ENCODE peak calls at places on chromosomes 5 and 9, in nine cellular contexts. One of them, this sample, is unnamed.

GRCh38 chr9:71145179-71145578 is 23.8 kb upstream of the TRPM3 start:
- DNase-seq in cardiac muscle cell: peak
- DNase-seq in left ventricle myocardium superior: no peak
- DNase-seq in stimulated activated CD8-positive, alpha-beta memory T cell treated with anti-CD3 and anti-CD28 coated beads, Interleukin-4, amount 100 ng/mL, for 1 hour: no peak
- DNase-seq in AML-193: no peak
- DNase-seq in activated T-cell treated with anti-CD3 and anti-CD28 coated beads, Interleukin-2, amount 50 U/mL, for 24 hours: no peak
- DNase-seq in NCI-H1092: no peak
- DNase-seq in activated CD4-positive, alpha-beta T cell treated with anti-CD3 and anti-CD28 coated beads, Interleukin-2, amount 50 U/mL, for 1 hour: no peak
- DNase-seq in choroid plexus epithelial cell: peak
- DNase-seq in this sample: no peak

GRCh38 chr5:73180561-73180960 is 7.6 kb downstream of the TMEM174 start:
- DNase-seq in choroid plexus epithelial cell: peak
- DNase-seq in AML-193: no peak
- DNase-seq in stimulated activated CD8-positive, alpha-beta memory T cell treated with anti-CD3 and anti-CD28 coated beads, Interleukin-4, amount 100 ng/mL, for 1 hour: no peak
- DNase-seq in activated T-cell treated with anti-CD3 and anti-CD28 coated beads, Interleukin-2, amount 50 U/mL, for 24 hours: no peak
- DNase-seq in left ventricle myocardium superior: no peak
- DNase-seq in NCI-H1092: no peak
- DNase-seq in activated CD4-positive, alpha-beta T cell treated with anti-CD3 and anti-CD28 coated beads, Interleukin-2, amount 50 U/mL, for 1 hour: no peak
- DNase-seq in cardiac muscle cell: no peak
- DNase-seq in this sample: no peak

GRCh38 chr5:149320791-149321330 is 24.4 kb upstream of the GRPEL2 start:
- DNase-seq in activated CD4-positive, alpha-beta T cell treated with anti-CD3 and anti-CD28 coated beads, Interleukin-2, amount 50 U/mL, for 1 hour: no peak
- DNase-seq in activated T-cell treated with anti-CD3 and anti-CD28 coated beads, Interleukin-2, amount 50 U/mL, for 24 hours: no peak
- DNase-seq in cardiac muscle cell: peak
- DNase-seq in stimulated activated CD8-positive, alpha-beta memory T cell treated with anti-CD3 and anti-CD28 coated beads, Interleukin-4, amount 100 ng/mL, for 1 hour: no peak
- DNase-seq in NCI-H1092: peak
- DNase-seq in AML-193: no peak
- DNase-seq in left ventricle myocardium superior: peak
- DNase-seq in choroid plexus epithelial cell: peak
- DNase-seq in this sample: peak

GRCh38 chr9:137030528-137030927 is 1.4 kb downstream of the FUT7 start:
- DNase-seq in activated CD4-positive, alpha-beta T cell treated with anti-CD3 and anti-CD28 coated beads, Interleukin-2, amount 50 U/mL, for 1 hour: no peak
- DNase-seq in cardiac muscle cell: peak
- DNase-seq in left ventricle myocardium superior: no peak
- DNase-seq in NCI-H1092: no peak
- DNase-seq in stimulated activated CD8-positive, alpha-beta memory T cell treated with anti-CD3 and anti-CD28 coated beads, Interleukin-4, amount 100 ng/mL, for 1 hour: no peak
- DNase-seq in choroid plexus epithelial cell: no peak
- DNase-seq in AML-193: peak
- DNase-seq in activated T-cell treated with anti-CD3 and anti-CD28 coated beads, Interleukin-2, amount 50 U/mL, for 24 hours: peak
- DNase-seq in this sample: no peak

GRCh38 chr5:132747693-132748440 is 641 bp downstream of the CCNI2 start:
- DNase-seq in choroid plexus epithelial cell: no peak
- DNase-seq in stimulated activated CD8-positive, alpha-beta memory T cell treated with anti-CD3 and anti-CD28 coated beads, Interleukin-4, amount 100 ng/mL, for 1 hour: no peak
- DNase-seq in left ventricle myocardium superior: no peak
- DNase-seq in cardiac muscle cell: no peak
- DNase-seq in activated T-cell treated with anti-CD3 and anti-CD28 coated beads, Interleukin-2, amount 50 U/mL, for 24 hours: peak
- DNase-seq in AML-193: no peak
- DNase-seq in NCI-H1092: no peak
- DNase-seq in activated CD4-positive, alpha-beta T cell treated with anti-CD3 and anti-CD28 coated beads, Interleukin-2, amount 50 U/mL, for 1 hour: peak
- DNase-seq in this sample: no peak

GRCh38 chr5:52987711-52988329 is 1.3 kb upstream of the ITGA2 start:
- DNase-seq in NCI-H1092: no peak
- DNase-seq in activated CD4-positive, alpha-beta T cell treated with anti-CD3 and anti-CD28 coated beads, Interleukin-2, amount 50 U/mL, for 1 hour: no peak
- DNase-seq in AML-193: no peak
- DNase-seq in stimulated activated CD8-positive, alpha-beta memory T cell treated with anti-CD3 and anti-CD28 coated beads, Interleukin-4, amount 100 ng/mL, for 1 hour: no peak
- DNase-seq in cardiac muscle cell: no peak
- DNase-seq in left ventricle myocardium superior: no peak
- DNase-seq in choroid plexus epithelial cell: peak
- DNase-seq in activated T-cell treated with anti-CD3 and anti-CD28 coated beads, Interleukin-2, amount 50 U/mL, for 24 hours: peak
- DNase-seq in this sample: no peak

GRCh38 chr9:115158666-115159481 is 40.9 kb upstream of the TNC start:
- DNase-seq in activated CD4-positive, alpha-beta T cell treated with anti-CD3 and anti-CD28 coated beads, Interleukin-2, amount 50 U/mL, for 1 hour: no peak
- DNase-seq in AML-193: no peak
- DNase-seq in NCI-H1092: no peak
- DNase-seq in stimulated activated CD8-positive, alpha-beta memory T cell treated with anti-CD3 and anti-CD28 coated beads, Interleukin-4, amount 100 ng/mL, for 1 hour: no peak
- DNase-seq in choroid plexus epithelial cell: no peak
- DNase-seq in cardiac muscle cell: peak
- DNase-seq in activated T-cell treated with anti-CD3 and anti-CD28 coated beads, Interleukin-2, amount 50 U/mL, for 24 hours: no peak
- DNase-seq in left ventricle myocardium superior: no peak
- DNase-seq in this sample: no peak

GRCh38 chr5:91126448-91126847 is 256.7 kb downstream of the ARRDC3 start:
- DNase-seq in left ventricle myocardium superior: no peak
- DNase-seq in stimulated activated CD8-positive, alpha-beta memory T cell treated with anti-CD3 and anti-CD28 coated beads, Interleukin-4, amount 100 ng/mL, for 1 hour: no peak
- DNase-seq in activated CD4-positive, alpha-beta T cell treated with anti-CD3 and anti-CD28 coated beads, Interleukin-2, amount 50 U/mL, for 1 hour: no peak
- DNase-seq in NCI-H1092: no peak
- DNase-seq in activated T-cell treated with anti-CD3 and anti-CD28 coated beads, Interleukin-2, amount 50 U/mL, for 24 hours: no peak
- DNase-seq in choroid plexus epithelial cell: peak
- DNase-seq in cardiac muscle cell: peak
- DNase-seq in AML-193: no peak
- DNase-seq in this sample: no peak

GRCh38 chr5:102754499-102755424 is at the start of gene PAM:
- DNase-seq in activated T-cell treated with anti-CD3 and anti-CD28 coated beads, Interleukin-2, amount 50 U/mL, for 24 hours: peak
- DNase-seq in stimulated activated CD8-positive, alpha-beta memory T cell treated with anti-CD3 and anti-CD28 coated beads, Interleukin-4, amount 100 ng/mL, for 1 hour: peak
- DNase-seq in choroid plexus epithelial cell: peak
- DNase-seq in cardiac muscle cell: peak
- DNase-seq in NCI-H1092: peak
- DNase-seq in AML-193: peak
- DNase-seq in activated CD4-positive, alpha-beta T cell treated with anti-CD3 and anti-CD28 coated beads, Interleukin-2, amount 50 U/mL, for 1 hour: peak
- DNase-seq in left ventricle myocardium superior: peak
- DNase-seq in this sample: peak

GRCh38 chr9:14563902-14564578 is 129.2 kb downstream of the ZDHHC21 start:
- DNase-seq in activated CD4-positive, alpha-beta T cell treated with anti-CD3 and anti-CD28 coated beads, Interleukin-2, amount 50 U/mL, for 1 hour: no peak
- DNase-seq in activated T-cell treated with anti-CD3 and anti-CD28 coated beads, Interleukin-2, amount 50 U/mL, for 24 hours: no peak
- DNase-seq in stimulated activated CD8-positive, alpha-beta memory T cell treated with anti-CD3 and anti-CD28 coated beads, Interleukin-4, amount 100 ng/mL, for 1 hour: no peak
- DNase-seq in left ventricle myocardium superior: no peak
- DNase-seq in AML-193: no peak
- DNase-seq in cardiac muscle cell: no peak
- DNase-seq in choroid plexus epithelial cell: no peak
- DNase-seq in NCI-H1092: no peak
- DNase-seq in this sample: no peak

GRCh38 chr5:54311178-54311811 is 922 bp upstream of the ARL15 start:
- DNase-seq in choroid plexus epithelial cell: peak
- DNase-seq in cardiac muscle cell: peak
- DNase-seq in left ventricle myocardium superior: no peak
- DNase-seq in activated T-cell treated with anti-CD3 and anti-CD28 coated beads, Interleukin-2, amount 50 U/mL, for 24 hours: no peak
- DNase-seq in NCI-H1092: no peak
- DNase-seq in stimulated activated CD8-positive, alpha-beta memory T cell treated with anti-CD3 and anti-CD28 coated beads, Interleukin-4, amount 100 ng/mL, for 1 hour: no peak
- DNase-seq in AML-193: no peak
- DNase-seq in activated CD4-positive, alpha-beta T cell treated with anti-CD3 and anti-CD28 coated beads, Interleukin-2, amount 50 U/mL, for 1 hour: no peak
- DNase-seq in this sample: no peak

GRCh38 chr9:127700594-127701255 is 6.1 kb upstream of the CFAP157 start:
- DNase-seq in activated T-cell treated with anti-CD3 and anti-CD28 coated beads, Interleukin-2, amount 50 U/mL, for 24 hours: no peak
- DNase-seq in left ventricle myocardium superior: no peak
- DNase-seq in choroid plexus epithelial cell: no peak
- DNase-seq in stimulated activated CD8-positive, alpha-beta memory T cell treated with anti-CD3 and anti-CD28 coated beads, Interleukin-4, amount 100 ng/mL, for 1 hour: no peak
- DNase-seq in AML-193: no peak
- DNase-seq in activated CD4-positive, alpha-beta T cell treated with anti-CD3 and anti-CD28 coated beads, Interleukin-2, amount 50 U/mL, for 1 hour: no peak
- DNase-seq in cardiac muscle cell: no peak
- DNase-seq in NCI-H1092: no peak
- DNase-seq in this sample: no peak

GRCh38 chr9:112555844-112556482 is 69.3 kb downstream of the KIAA1958 start:
- DNase-seq in AML-193: no peak
- DNase-seq in cardiac muscle cell: no peak
- DNase-seq in activated CD4-positive, alpha-beta T cell treated with anti-CD3 and anti-CD28 coated beads, Interleukin-2, amount 50 U/mL, for 1 hour: no peak
- DNase-seq in activated T-cell treated with anti-CD3 and anti-CD28 coated beads, Interleukin-2, amount 50 U/mL, for 24 hours: no peak
- DNase-seq in left ventricle myocardium superior: no peak
- DNase-seq in stimulated activated CD8-positive, alpha-beta memory T cell treated with anti-CD3 and anti-CD28 coated beads, Interleukin-4, amount 100 ng/mL, for 1 hour: no peak
- DNase-seq in choroid plexus epithelial cell: no peak
- DNase-seq in NCI-H1092: no peak
- DNase-seq in this sample: no peak

GRCh38 chr5:160843240-160843639 is 8.8 kb downstream of the ATP10B start:
- DNase-seq in left ventricle myocardium superior: no peak
- DNase-seq in cardiac muscle cell: no peak
- DNase-seq in activated T-cell treated with anti-CD3 and anti-CD28 coated beads, Interleukin-2, amount 50 U/mL, for 24 hours: no peak
- DNase-seq in stimulated activated CD8-positive, alpha-beta memory T cell treated with anti-CD3 and anti-CD28 coated beads, Interleukin-4, amount 100 ng/mL, for 1 hour: no peak
- DNase-seq in activated CD4-positive, alpha-beta T cell treated with anti-CD3 and anti-CD28 coated beads, Interleukin-2, amount 50 U/mL, for 1 hour: no peak
- DNase-seq in AML-193: no peak
- DNase-seq in choroid plexus epithelial cell: no peak
- DNase-seq in NCI-H1092: no peak
- DNase-seq in this sample: no peak

GRCh38 chr5:172502969-172503368 is 48.6 kb upstream of the SH3PXD2B start:
- DNase-seq in AML-193: no peak
- DNase-seq in NCI-H1092: no peak
- DNase-seq in activated T-cell treated with anti-CD3 and anti-CD28 coated beads, Interleukin-2, amount 50 U/mL, for 24 hours: peak
- DNase-seq in stimulated activated CD8-positive, alpha-beta memory T cell treated with anti-CD3 and anti-CD28 coated beads, Interleukin-4, amount 100 ng/mL, for 1 hour: no peak
- DNase-seq in cardiac muscle cell: peak
- DNase-seq in activated CD4-positive, alpha-beta T cell treated with anti-CD3 and anti-CD28 coated beads, Interleukin-2, amount 50 U/mL, for 1 hour: no peak
- DNase-seq in choroid plexus epithelial cell: peak
- DNase-seq in left ventricle myocardium superior: no peak
- DNase-seq in this sample: no peak

GRCh38 chr9:15271403-15271802 is 35.6 kb downstream of the TTC39B start:
- DNase-seq in stimulated activated CD8-positive, alpha-beta memory T cell treated with anti-CD3 and anti-CD28 coated beads, Interleukin-4, amount 100 ng/mL, for 1 hour: no peak
- DNase-seq in AML-193: no peak
- DNase-seq in activated CD4-positive, alpha-beta T cell treated with anti-CD3 and anti-CD28 coated beads, Interleukin-2, amount 50 U/mL, for 1 hour: no peak
- DNase-seq in choroid plexus epithelial cell: no peak
- DNase-seq in cardiac muscle cell: no peak
- DNase-seq in left ventricle myocardium superior: no peak
- DNase-seq in activated T-cell treated with anti-CD3 and anti-CD28 coated beads, Interleukin-2, amount 50 U/mL, for 24 hours: peak
- DNase-seq in NCI-H1092: no peak
- DNase-seq in this sample: no peak

GRCh38 chr5:73861313-73861978 is 235.4 kb downstream of the ARHGEF28 start:
- DNase-seq in activated T-cell treated with anti-CD3 and anti-CD28 coated beads, Interleukin-2, amount 50 U/mL, for 24 hours: no peak
- DNase-seq in cardiac muscle cell: peak
- DNase-seq in NCI-H1092: no peak
- DNase-seq in AML-193: peak
- DNase-seq in activated CD4-positive, alpha-beta T cell treated with anti-CD3 and anti-CD28 coated beads, Interleukin-2, amount 50 U/mL, for 1 hour: no peak
- DNase-seq in left ventricle myocardium superior: no peak
- DNase-seq in stimulated activated CD8-positive, alpha-beta memory T cell treated with anti-CD3 and anti-CD28 coated beads, Interleukin-4, amount 100 ng/mL, for 1 hour: no peak
- DNase-seq in choroid plexus epithelial cell: peak
- DNase-seq in this sample: no peak

GRCh38 chr9:23683021-23683431 is 143.0 kb downstream of the ELAVL2 start:
- DNase-seq in stimulated activated CD8-positive, alpha-beta memory T cell treated with anti-CD3 and anti-CD28 coated beads, Interleukin-4, amount 100 ng/mL, for 1 hour: no peak
- DNase-seq in left ventricle myocardium superior: no peak
- DNase-seq in cardiac muscle cell: no peak
- DNase-seq in activated T-cell treated with anti-CD3 and anti-CD28 coated beads, Interleukin-2, amount 50 U/mL, for 24 hours: no peak
- DNase-seq in NCI-H1092: no peak
- DNase-seq in activated CD4-positive, alpha-beta T cell treated with anti-CD3 and anti-CD28 coated beads, Interleukin-2, amount 50 U/mL, for 1 hour: no peak
- DNase-seq in AML-193: no peak
- DNase-seq in choroid plexus epithelial cell: no peak
- DNase-seq in this sample: no peak

GRCh38 chr9:21455320-21455719 is 15.1 kb downstream of the IFNA1 start:
- DNase-seq in activated CD4-positive, alpha-beta T cell treated with anti-CD3 and anti-CD28 coated beads, Interleukin-2, amount 50 U/mL, for 1 hour: peak
- DNase-seq in AML-193: peak
- DNase-seq in left ventricle myocardium superior: no peak
- DNase-seq in activated T-cell treated with anti-CD3 and anti-CD28 coated beads, Interleukin-2, amount 50 U/mL, for 24 hours: no peak
- DNase-seq in stimulated activated CD8-positive, alpha-beta memory T cell treated with anti-CD3 and anti-CD28 coated beads, Interleukin-4, amount 100 ng/mL, for 1 hour: no peak
- DNase-seq in cardiac muscle cell: peak
- DNase-seq in choroid plexus epithelial cell: peak
- DNase-seq in NCI-H1092: no peak
- DNase-seq in this sample: no peak

GRCh38 chr9:72383978-72384709 is 19.1 kb upstream of the ZFAND5 start:
- DNase-seq in choroid plexus epithelial cell: peak
- DNase-seq in stimulated activated CD8-positive, alpha-beta memory T cell treated with anti-CD3 and anti-CD28 coated beads, Interleukin-4, amount 100 ng/mL, for 1 hour: no peak
- DNase-seq in left ventricle myocardium superior: no peak
- DNase-seq in NCI-H1092: no peak
- DNase-seq in AML-193: no peak
- DNase-seq in activated T-cell treated with anti-CD3 and anti-CD28 coated beads, Interleukin-2, amount 50 U/mL, for 24 hours: no peak
- DNase-seq in cardiac muscle cell: peak
- DNase-seq in activated CD4-positive, alpha-beta T cell treated with anti-CD3 and anti-CD28 coated beads, Interleukin-2, amount 50 U/mL, for 1 hour: no peak
- DNase-seq in this sample: no peak

GRCh38 chr5:122144236-122144635 is 14.9 kb downstream of the ZNF474 start:
- DNase-seq in AML-193: no peak
- DNase-seq in NCI-H1092: no peak
- DNase-seq in stimulated activated CD8-positive, alpha-beta memory T cell treated with anti-CD3 and anti-CD28 coated beads, Interleukin-4, amount 100 ng/mL, for 1 hour: no peak
- DNase-seq in activated CD4-positive, alpha-beta T cell treated with anti-CD3 and anti-CD28 coated beads, Interleukin-2, amount 50 U/mL, for 1 hour: no peak
- DNase-seq in activated T-cell treated with anti-CD3 and anti-CD28 coated beads, Interleukin-2, amount 50 U/mL, for 24 hours: no peak
- DNase-seq in cardiac muscle cell: no peak
- DNase-seq in choroid plexus epithelial cell: no peak
- DNase-seq in left ventricle myocardium superior: no peak
- DNase-seq in this sample: no peak

GRCh38 chr5:163596536-163596935 is 91.1 kb downstream of the MAT2B start:
- DNase-seq in activated T-cell treated with anti-CD3 and anti-CD28 coated beads, Interleukin-2, amount 50 U/mL, for 24 hours: no peak
- DNase-seq in left ventricle myocardium superior: no peak
- DNase-seq in AML-193: no peak
- DNase-seq in choroid plexus epithelial cell: no peak
- DNase-seq in cardiac muscle cell: no peak
- DNase-seq in activated CD4-positive, alpha-beta T cell treated with anti-CD3 and anti-CD28 coated beads, Interleukin-2, amount 50 U/mL, for 1 hour: no peak
- DNase-seq in stimulated activated CD8-positive, alpha-beta memory T cell treated with anti-CD3 and anti-CD28 coated beads, Interleukin-4, amount 100 ng/mL, for 1 hour: no peak
- DNase-seq in NCI-H1092: no peak
- DNase-seq in this sample: no peak

GRCh38 chr9:121974421-121974820 is 118.7 kb downstream of the TTLL11 start:
- DNase-seq in activated CD4-positive, alpha-beta T cell treated with anti-CD3 and anti-CD28 coated beads, Interleukin-2, amount 50 U/mL, for 1 hour: no peak
- DNase-seq in cardiac muscle cell: no peak
- DNase-seq in NCI-H1092: no peak
- DNase-seq in stimulated activated CD8-positive, alpha-beta memory T cell treated with anti-CD3 and anti-CD28 coated beads, Interleukin-4, amount 100 ng/mL, for 1 hour: no peak
- DNase-seq in choroid plexus epithelial cell: no peak
- DNase-seq in AML-193: no peak
- DNase-seq in activated T-cell treated with anti-CD3 and anti-CD28 coated beads, Interleukin-2, amount 50 U/mL, for 24 hours: no peak
- DNase-seq in left ventricle myocardium superior: no peak
- DNase-seq in this sample: no peak

GRCh38 chr9:13429271-13429670 is 149.8 kb upstream of the MPDZ start:
- DNase-seq in cardiac muscle cell: no peak
- DNase-seq in left ventricle myocardium superior: no peak
- DNase-seq in activated T-cell treated with anti-CD3 and anti-CD28 coated beads, Interleukin-2, amount 50 U/mL, for 24 hours: no peak
- DNase-seq in NCI-H1092: no peak
- DNase-seq in stimulated activated CD8-positive, alpha-beta memory T cell treated with anti-CD3 and anti-CD28 coated beads, Interleukin-4, amount 100 ng/mL, for 1 hour: no peak
- DNase-seq in activated CD4-positive, alpha-beta T cell treated with anti-CD3 and anti-CD28 coated beads, Interleukin-2, amount 50 U/mL, for 1 hour: no peak
- DNase-seq in choroid plexus epithelial cell: no peak
- DNase-seq in AML-193: no peak
- DNase-seq in this sample: no peak

GRCh38 chr5:5317976-5318375 is 104.5 kb upstream of the ICE1 start:
- DNase-seq in AML-193: no peak
- DNase-seq in choroid plexus epithelial cell: no peak
- DNase-seq in cardiac muscle cell: no peak
- DNase-seq in NCI-H1092: no peak
- DNase-seq in activated CD4-positive, alpha-beta T cell treated with anti-CD3 and anti-CD28 coated beads, Interleukin-2, amount 50 U/mL, for 1 hour: no peak
- DNase-seq in left ventricle myocardium superior: no peak
- DNase-seq in activated T-cell treated with anti-CD3 and anti-CD28 coated beads, Interleukin-2, amount 50 U/mL, for 24 hours: no peak
- DNase-seq in stimulated activated CD8-positive, alpha-beta memory T cell treated with anti-CD3 and anti-CD28 coated beads, Interleukin-4, amount 100 ng/mL, for 1 hour: no peak
- DNase-seq in this sample: no peak

GRCh38 chr9:136791466-136792276 is 527 bp downstream of the TMEM141 start:
- DNase-seq in stimulated activated CD8-positive, alpha-beta memory T cell treated with anti-CD3 and anti-CD28 coated beads, Interleukin-4, amount 100 ng/mL, for 1 hour: peak
- DNase-seq in AML-193: peak
- DNase-seq in left ventricle myocardium superior: peak
- DNase-seq in activated CD4-positive, alpha-beta T cell treated with anti-CD3 and anti-CD28 coated beads, Interleukin-2, amount 50 U/mL, for 1 hour: peak
- DNase-seq in cardiac muscle cell: peak
- DNase-seq in NCI-H1092: no peak
- DNase-seq in choroid plexus epithelial cell: no peak
- DNase-seq in activated T-cell treated with anti-CD3 and anti-CD28 coated beads, Interleukin-2, amount 50 U/mL, for 24 hours: peak
- DNase-seq in this sample: peak

GRCh38 chr9:84276741-84277140 is 63.8 kb downstream of the SLC28A3 start:
- DNase-seq in activated T-cell treated with anti-CD3 and anti-CD28 coated beads, Interleukin-2, amount 50 U/mL, for 24 hours: no peak
- DNase-seq in AML-193: no peak
- DNase-seq in cardiac muscle cell: no peak
- DNase-seq in NCI-H1092: no peak
- DNase-seq in left ventricle myocardium superior: no peak
- DNase-seq in choroid plexus epithelial cell: no peak
- DNase-seq in stimulated activated CD8-positive, alpha-beta memory T cell treated with anti-CD3 and anti-CD28 coated beads, Interleukin-4, amount 100 ng/mL, for 1 hour: no peak
- DNase-seq in activated CD4-positive, alpha-beta T cell treated with anti-CD3 and anti-CD28 coated beads, Interleukin-2, amount 50 U/mL, for 1 hour: no peak
- DNase-seq in this sample: no peak

GRCh38 chr9:119278138-119278537 is 91.1 kb downstream of the BRINP1 start:
- DNase-seq in cardiac muscle cell: no peak
- DNase-seq in activated T-cell treated with anti-CD3 and anti-CD28 coated beads, Interleukin-2, amount 50 U/mL, for 24 hours: no peak
- DNase-seq in left ventricle myocardium superior: no peak
- DNase-seq in choroid plexus epithelial cell: no peak
- DNase-seq in stimulated activated CD8-positive, alpha-beta memory T cell treated with anti-CD3 and anti-CD28 coated beads, Interleukin-4, amount 100 ng/mL, for 1 hour: no peak
- DNase-seq in activated CD4-positive, alpha-beta T cell treated with anti-CD3 and anti-CD28 coated beads, Interleukin-2, amount 50 U/mL, for 1 hour: no peak
- DNase-seq in AML-193: no peak
- DNase-seq in NCI-H1092: no peak
- DNase-seq in this sample: no peak

GRCh38 chr5:1112596-1113331 is 901 bp upstream of the SLC12A7 start:
- DNase-seq in stimulated activated CD8-positive, alpha-beta memory T cell treated with anti-CD3 and anti-CD28 coated beads, Interleukin-4, amount 100 ng/mL, for 1 hour: no peak
- DNase-seq in left ventricle myocardium superior: no peak
- DNase-seq in choroid plexus epithelial cell: no peak
- DNase-seq in activated CD4-positive, alpha-beta T cell treated with anti-CD3 and anti-CD28 coated beads, Interleukin-2, amount 50 U/mL, for 1 hour: no peak
- DNase-seq in NCI-H1092: no peak
- DNase-seq in cardiac muscle cell: no peak
- DNase-seq in activated T-cell treated with anti-CD3 and anti-CD28 coated beads, Interleukin-2, amount 50 U/mL, for 24 hours: no peak
- DNase-seq in AML-193: no peak
- DNase-seq in this sample: no peak

GRCh38 chr9:103242025-103242424 is 246.9 kb downstream of the CYLC2 start:
- DNase-seq in stimulated activated CD8-positive, alpha-beta memory T cell treated with anti-CD3 and anti-CD28 coated beads, Interleukin-4, amount 100 ng/mL, for 1 hour: no peak
- DNase-seq in activated T-cell treated with anti-CD3 and anti-CD28 coated beads, Interleukin-2, amount 50 U/mL, for 24 hours: no peak
- DNase-seq in left ventricle myocardium superior: no peak
- DNase-seq in choroid plexus epithelial cell: no peak
- DNase-seq in activated CD4-positive, alpha-beta T cell treated with anti-CD3 and anti-CD28 coated beads, Interleukin-2, amount 50 U/mL, for 1 hour: no peak
- DNase-seq in NCI-H1092: no peak
- DNase-seq in cardiac muscle cell: no peak
- DNase-seq in AML-193: no peak
- DNase-seq in this sample: no peak

GRCh38 chr5:16855475-16855874 is 80.6 kb downstream of the MYO10 start:
- DNase-seq in AML-193: no peak
- DNase-seq in activated T-cell treated with anti-CD3 and anti-CD28 coated beads, Interleukin-2, amount 50 U/mL, for 24 hours: no peak
- DNase-seq in choroid plexus epithelial cell: peak
- DNase-seq in stimulated activated CD8-positive, alpha-beta memory T cell treated with anti-CD3 and anti-CD28 coated beads, Interleukin-4, amount 100 ng/mL, for 1 hour: no peak
- DNase-seq in cardiac muscle cell: peak
- DNase-seq in activated CD4-positive, alpha-beta T cell treated with anti-CD3 and anti-CD28 coated beads, Interleukin-2, amount 50 U/mL, for 1 hour: no peak
- DNase-seq in left ventricle myocardium superior: no peak
- DNase-seq in NCI-H1092: peak
- DNase-seq in this sample: no peak